ENCODE peak calls at places on chromosomes 13 and 19, in nine cellular contexts. One of them, this sample, is unnamed.

GRCh38 chr19:49809155-49809986 is 3.7 kb downstream of the FUZ start:
- DNase-seq in CD8-positive, alpha-beta memory T cell: peak; percentile 68
- DNase-seq in adrenal gland: peak; percentile 82
- DNase-seq in endodermal cell: peak; percentile 84
- DNase-seq in thoracic aorta: no peak
- DNase-seq in psoas muscle: peak; percentile 85
- DNase-seq in body of pancreas: peak; percentile 72
- DNase-seq in esophagus squamous epithelium: no peak
- DNase-seq in CD8-positive, alpha-beta T cell: peak; percentile 32
- DNase-seq in this sample: peak; percentile 53

GRCh38 chr13:78319101-78319627 is 284.2 kb downstream of the POU4F1 start:
- DNase-seq in CD8-positive, alpha-beta memory T cell: no peak
- DNase-seq in adrenal gland: no peak
- DNase-seq in endodermal cell: no peak
- DNase-seq in body of pancreas: no peak
- DNase-seq in CD8-positive, alpha-beta T cell: no peak
- DNase-seq in esophagus squamous epithelium: no peak
- DNase-seq in thoracic aorta: no peak
- DNase-seq in psoas muscle: no peak
- DNase-seq in this sample: no peak

GRCh38 chr13:21670006-21670882 is 629 bp upstream of the FGF9 start:
- DNase-seq in thoracic aorta: no peak
- DNase-seq in adrenal gland: peak; percentile 74
- DNase-seq in body of pancreas: peak; percentile 46
- DNase-seq in CD8-positive, alpha-beta T cell: peak; percentile 52
- DNase-seq in esophagus squamous epithelium: no peak
- DNase-seq in CD8-positive, alpha-beta memory T cell: peak; percentile 78
- DNase-seq in endodermal cell: peak; percentile 83
- DNase-seq in psoas muscle: peak; percentile 66
- DNase-seq in this sample: peak; percentile 61

GRCh38 chr19:29697523-29698261 is 17.4 kb downstream of the C19orf12 start:
- DNase-seq in endodermal cell: no peak
- DNase-seq in esophagus squamous epithelium: no peak
- DNase-seq in body of pancreas: no peak
- DNase-seq in adrenal gland: no peak
- DNase-seq in thoracic aorta: no peak
- DNase-seq in psoas muscle: no peak
- DNase-seq in CD8-positive, alpha-beta T cell: no peak
- DNase-seq in CD8-positive, alpha-beta memory T cell: no peak
- DNase-seq in this sample: no peak

GRCh38 chr19:31501427-31502195 is 152.4 kb upstream of the TSHZ3 start:
- DNase-seq in psoas muscle: no peak
- DNase-seq in CD8-positive, alpha-beta memory T cell: no peak
- DNase-seq in adrenal gland: no peak
- DNase-seq in CD8-positive, alpha-beta T cell: no peak
- DNase-seq in esophagus squamous epithelium: no peak
- DNase-seq in body of pancreas: no peak
- DNase-seq in endodermal cell: no peak
- DNase-seq in thoracic aorta: no peak
- DNase-seq in this sample: no peak

GRCh38 chr19:49106648-49107135 is 7.5 kb upstream of the LIN7B start:
- DNase-seq in endodermal cell: peak; percentile 92
- DNase-seq in psoas muscle: peak; percentile 83
- DNase-seq in CD8-positive, alpha-beta memory T cell: peak; percentile 74
- DNase-seq in thoracic aorta: no peak
- DNase-seq in CD8-positive, alpha-beta T cell: peak; percentile 57
- DNase-seq in esophagus squamous epithelium: no peak
- DNase-seq in body of pancreas: peak; percentile 51
- DNase-seq in adrenal gland: peak; percentile 66
- DNase-seq in this sample: peak; percentile 38

GRCh38 chr13:24737042-24737441 is 26.9 kb upstream of the RNF17 start:
- DNase-seq in endodermal cell: peak; percentile 71
- DNase-seq in CD8-positive, alpha-beta T cell: no peak
- DNase-seq in thoracic aorta: no peak
- DNase-seq in adrenal gland: no peak
- DNase-seq in body of pancreas: no peak
- DNase-seq in esophagus squamous epithelium: no peak
- DNase-seq in CD8-positive, alpha-beta memory T cell: no peak
- DNase-seq in psoas muscle: no peak
- DNase-seq in this sample: no peak

GRCh38 chr19:30082168-30082567 is 140.1 kb downstream of the URI1 start:
- DNase-seq in CD8-positive, alpha-beta T cell: no peak
- DNase-seq in endodermal cell: no peak
- DNase-seq in adrenal gland: no peak
- DNase-seq in CD8-positive, alpha-beta memory T cell: no peak
- DNase-seq in esophagus squamous epithelium: no peak
- DNase-seq in body of pancreas: no peak
- DNase-seq in psoas muscle: no peak
- DNase-seq in thoracic aorta: no peak
- DNase-seq in this sample: no peak

GRCh38 chr19:52453324-52454094 is at the start of gene ZNF578:
- DNase-seq in psoas muscle: peak; percentile 88
- DNase-seq in endodermal cell: no peak
- DNase-seq in thoracic aorta: peak; percentile 33
- DNase-seq in esophagus squamous epithelium: peak; percentile 19
- DNase-seq in CD8-positive, alpha-beta memory T cell: peak; percentile 76
- DNase-seq in body of pancreas: peak; percentile 49
- DNase-seq in CD8-positive, alpha-beta T cell: peak; percentile 54
- DNase-seq in adrenal gland: peak; percentile 67
- DNase-seq in this sample: peak; percentile 74

GRCh38 chr13:47991859-47992258 is 9.2 kb downstream of the SUCLA2 start:
- DNase-seq in psoas muscle: no peak
- DNase-seq in esophagus squamous epithelium: no peak
- DNase-seq in thoracic aorta: no peak
- DNase-seq in adrenal gland: no peak
- DNase-seq in CD8-positive, alpha-beta T cell: no peak
- DNase-seq in CD8-positive, alpha-beta memory T cell: no peak
- DNase-seq in endodermal cell: no peak
- DNase-seq in body of pancreas: no peak
- DNase-seq in this sample: no peak

GRCh38 chr19:47247308-47247990 is 8.9 kb upstream of the CCDC9 start:
- DNase-seq in CD8-positive, alpha-beta memory T cell: peak; percentile 79
- DNase-seq in esophagus squamous epithelium: no peak
- DNase-seq in CD8-positive, alpha-beta T cell: peak; percentile 77
- DNase-seq in endodermal cell: peak; percentile 92
- DNase-seq in body of pancreas: peak; percentile 78
- DNase-seq in thoracic aorta: no peak
- DNase-seq in psoas muscle: peak; percentile 89
- DNase-seq in adrenal gland: peak; percentile 71
- DNase-seq in this sample: peak; percentile 65

GRCh38 chr19:48695743-48696352 is at the start of gene FUT2:
- DNase-seq in adrenal gland: no peak
- DNase-seq in CD8-positive, alpha-beta memory T cell: no peak
- DNase-seq in body of pancreas: peak; percentile 89
- DNase-seq in endodermal cell: peak; percentile 89
- DNase-seq in psoas muscle: no peak
- DNase-seq in esophagus squamous epithelium: no peak
- DNase-seq in thoracic aorta: no peak
- DNase-seq in CD8-positive, alpha-beta T cell: no peak
- DNase-seq in this sample: no peak

GRCh38 chr13:34164585-34164984 is 346.6 kb downstream of the RFC3 start:
- DNase-seq in esophagus squamous epithelium: no peak
- DNase-seq in CD8-positive, alpha-beta T cell: no peak
- DNase-seq in adrenal gland: no peak
- DNase-seq in psoas muscle: no peak
- DNase-seq in endodermal cell: no peak
- DNase-seq in body of pancreas: peak; percentile 28
- DNase-seq in thoracic aorta: no peak
- DNase-seq in CD8-positive, alpha-beta memory T cell: no peak
- DNase-seq in this sample: no peak

GRCh38 chr13:49060698-49061387 is 85.1 kb downstream of the FNDC3A start:
- DNase-seq in psoas muscle: no peak
- DNase-seq in endodermal cell: no peak
- DNase-seq in CD8-positive, alpha-beta T cell: no peak
- DNase-seq in body of pancreas: no peak
- DNase-seq in adrenal gland: no peak
- DNase-seq in thoracic aorta: no peak
- DNase-seq in esophagus squamous epithelium: no peak
- DNase-seq in CD8-positive, alpha-beta memory T cell: no peak
- DNase-seq in this sample: no peak

GRCh38 chr19:23437901-23438300 is 42.6 kb upstream of the ZNF91 start:
- DNase-seq in esophagus squamous epithelium: no peak
- DNase-seq in endodermal cell: no peak
- DNase-seq in adrenal gland: no peak
- DNase-seq in psoas muscle: no peak
- DNase-seq in CD8-positive, alpha-beta T cell: no peak
- DNase-seq in thoracic aorta: no peak
- DNase-seq in CD8-positive, alpha-beta memory T cell: no peak
- DNase-seq in body of pancreas: no peak
- DNase-seq in this sample: no peak

GRCh38 chr19:49492573-49493411 is 3.4 kb upstream of the RPS11 start:
- DNase-seq in adrenal gland: no peak
- DNase-seq in psoas muscle: no peak
- DNase-seq in thoracic aorta: no peak
- DNase-seq in CD8-positive, alpha-beta memory T cell: no peak
- DNase-seq in body of pancreas: no peak
- DNase-seq in endodermal cell: no peak
- DNase-seq in CD8-positive, alpha-beta T cell: no peak
- DNase-seq in esophagus squamous epithelium: no peak
- DNase-seq in this sample: no peak

GRCh38 chr19:7224995-7225394 is 69.2 kb downstream of the INSR start:
- DNase-seq in CD8-positive, alpha-beta T cell: no peak
- DNase-seq in thoracic aorta: no peak
- DNase-seq in esophagus squamous epithelium: no peak
- DNase-seq in body of pancreas: no peak
- DNase-seq in adrenal gland: no peak
- DNase-seq in psoas muscle: no peak
- DNase-seq in CD8-positive, alpha-beta memory T cell: no peak
- DNase-seq in endodermal cell: no peak
- DNase-seq in this sample: no peak

GRCh38 chr19:7226749-7227148 is 67.5 kb downstream of the INSR start:
- DNase-seq in body of pancreas: no peak
- DNase-seq in adrenal gland: no peak
- DNase-seq in psoas muscle: no peak
- DNase-seq in CD8-positive, alpha-beta T cell: no peak
- DNase-seq in thoracic aorta: no peak
- DNase-seq in endodermal cell: no peak
- DNase-seq in esophagus squamous epithelium: no peak
- DNase-seq in CD8-positive, alpha-beta memory T cell: no peak
- DNase-seq in this sample: no peak

GRCh38 chr19:7225741-7226140 is 68.5 kb downstream of the INSR start:
- DNase-seq in CD8-positive, alpha-beta T cell: no peak
- DNase-seq in CD8-positive, alpha-beta memory T cell: no peak
- DNase-seq in esophagus squamous epithelium: no peak
- DNase-seq in endodermal cell: no peak
- DNase-seq in thoracic aorta: no peak
- DNase-seq in body of pancreas: no peak
- DNase-seq in psoas muscle: no peak
- DNase-seq in adrenal gland: no peak
- DNase-seq in this sample: no peak

GRCh38 chr19:7224205-7224833 is 69.9 kb downstream of the INSR start:
- DNase-seq in psoas muscle: no peak
- DNase-seq in CD8-positive, alpha-beta T cell: no peak
- DNase-seq in thoracic aorta: no peak
- DNase-seq in CD8-positive, alpha-beta memory T cell: no peak
- DNase-seq in esophagus squamous epithelium: no peak
- DNase-seq in body of pancreas: peak; percentile 85
- DNase-seq in endodermal cell: no peak
- DNase-seq in adrenal gland: peak; percentile 60
- DNase-seq in this sample: no peak

DNA sequence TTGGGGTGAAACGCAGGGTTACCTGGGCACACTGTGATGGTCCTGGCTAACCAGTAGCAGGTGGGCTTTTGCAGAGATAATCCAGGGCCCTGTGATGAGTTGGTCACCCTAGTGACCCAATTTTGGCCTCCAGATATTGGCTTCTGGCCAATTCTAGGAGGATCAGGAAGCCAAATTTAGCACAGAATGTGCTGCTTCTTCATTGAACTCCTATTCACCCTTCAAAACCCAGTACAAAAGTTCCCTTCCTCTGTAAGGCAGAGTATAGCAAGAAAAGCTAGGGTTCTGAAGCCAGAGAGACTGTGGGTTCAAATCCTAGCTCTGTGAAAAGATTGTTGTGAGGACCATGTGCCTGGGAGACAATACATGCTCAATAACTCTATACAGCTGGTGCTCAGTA is 70.8 kb downstream of the INSR start:
- DNase-seq in body of pancreas: no peak
- DNase-seq in psoas muscle: no peak
- DNase-seq in endodermal cell: no peak
- DNase-seq in adrenal gland: no peak
- DNase-seq in CD8-positive, alpha-beta T cell: no peak
- DNase-seq in esophagus squamous epithelium: no peak
- DNase-seq in thoracic aorta: no peak
- DNase-seq in CD8-positive, alpha-beta memory T cell: no peak
- DNase-seq in this sample: no peak
- H3K27ac ChIP-seq in body of pancreas: no peak overlapping the region
- H3K27ac ChIP-seq in psoas muscle: peak overlapping the region; percentile 16
- H3K27ac ChIP-seq in endodermal cell: no peak overlapping the region
- H3K27ac ChIP-seq in adrenal gland: peak overlapping the region; percentile 55
- H3K27ac ChIP-seq in CD8-positive, alpha-beta T cell: no peak overlapping the region
- H3K27ac ChIP-seq in esophagus squamous epithelium: no peak overlapping the region
- H3K27ac ChIP-seq in thoracic aorta: no peak overlapping the region
- H3K27ac ChIP-seq in CD8-positive, alpha-beta memory T cell: no peak overlapping the region
- H3K27ac ChIP-seq in this sample: no peak overlapping the region

GRCh38 chr13:99919132-99919531 is 52.4 kb downstream of the ZIC5 start:
- DNase-seq in esophagus squamous epithelium: no peak
- DNase-seq in CD8-positive, alpha-beta T cell: no peak
- DNase-seq in thoracic aorta: no peak
- DNase-seq in adrenal gland: no peak
- DNase-seq in body of pancreas: no peak
- DNase-seq in CD8-positive, alpha-beta memory T cell: no peak
- DNase-seq in psoas muscle: no peak
- DNase-seq in endodermal cell: no peak
- DNase-seq in this sample: no peak
- H3K4me1 ChIP-seq in esophagus squamous epithelium: no peaks in the 10 kb centered on the region
- H3K4me1 ChIP-seq in CD8-positive, alpha-beta T cell: no peaks in the 10 kb centered on the region
- H3K4me1 ChIP-seq in thoracic aorta: no peaks in the 10 kb centered on the region
- H3K4me1 ChIP-seq in adrenal gland: no peaks in the 10 kb centered on the region
- H3K4me1 ChIP-seq in body of pancreas: no peaks in the 10 kb centered on the region
- H3K4me1 ChIP-seq in CD8-positive, alpha-beta memory T cell: no peaks in the 10 kb centered on the region
- H3K4me1 ChIP-seq in psoas muscle: no peaks in the 10 kb centered on the region
- H3K4me1 ChIP-seq in endodermal cell: no peaks in the 10 kb centered on the region
- H3K4me1 ChIP-seq in this sample: peaks cover 6% of the 10 kb centered on the region

GRCh38 chr13:111282425-111282824 is 38.0 kb upstream of the TEX29 start:
- DNase-seq in body of pancreas: peak; percentile 40
- DNase-seq in thoracic aorta: no peak
- DNase-seq in esophagus squamous epithelium: no peak
- DNase-seq in CD8-positive, alpha-beta T cell: no peak
- DNase-seq in CD8-positive, alpha-beta memory T cell: no peak
- DNase-seq in psoas muscle: no peak
- DNase-seq in endodermal cell: peak; percentile 22
- DNase-seq in adrenal gland: no peak
- DNase-seq in this sample: no peak
- H3K27ac ChIP-seq in body of pancreas: peak overlapping the region; percentile 19
- H3K27ac ChIP-seq in thoracic aorta: peak overlapping the region; percentile 88
- H3K27ac ChIP-seq in esophagus squamous epithelium: peak overlapping the region; percentile 59
- H3K27ac ChIP-seq in CD8-positive, alpha-beta T cell: no peak overlapping the region
- H3K27ac ChIP-seq in CD8-positive, alpha-beta memory T cell: no peak overlapping the region
- H3K27ac ChIP-seq in psoas muscle: peak overlapping the region; percentile 88
- H3K27ac ChIP-seq in endodermal cell: no peak overlapping the region
- H3K27ac ChIP-seq in adrenal gland: no peak overlapping the region
- H3K27ac ChIP-seq in this sample: no peak overlapping the region

GRCh38 chr19:35213678-35214632 is 14.6 kb downstream of the FAM187B start:
- DNase-seq in thoracic aorta: peak; percentile 31
- DNase-seq in psoas muscle: peak; percentile 64
- DNase-seq in CD8-positive, alpha-beta T cell: peak; percentile 70
- DNase-seq in body of pancreas: peak; percentile 83
- DNase-seq in endodermal cell: peak; percentile 11
- DNase-seq in esophagus squamous epithelium: peak; percentile 70
- DNase-seq in adrenal gland: peak; percentile 95
- DNase-seq in CD8-positive, alpha-beta memory T cell: peak; percentile 92
- DNase-seq in this sample: peak; percentile 75
- H3K4me1 ChIP-seq in thoracic aorta: no peaks in the 10 kb centered on the region
- H3K4me1 ChIP-seq in psoas muscle: peaks cover 20% of the 10 kb centered on the region
- H3K4me1 ChIP-seq in CD8-positive, alpha-beta T cell: peaks cover 56% of the 10 kb centered on the region
- H3K4me1 ChIP-seq in body of pancreas: peaks cover 19% of the 10 kb centered on the region
- H3K4me1 ChIP-seq in endodermal cell: no peaks in the 10 kb centered on the region
- H3K4me1 ChIP-seq in esophagus squamous epithelium: peaks cover 20% of the 10 kb centered on the region
- H3K4me1 ChIP-seq in adrenal gland: peaks cover 52% of the 10 kb centered on the region
- H3K4me1 ChIP-seq in CD8-positive, alpha-beta memory T cell: peaks cover 71% of the 10 kb centered on the region
- H3K4me1 ChIP-seq in this sample: peaks cover 59% of the 10 kb centered on the region

GRCh38 chr13:29774830-29775229 is 75.6 kb downstream of the UBL3 start:
- DNase-seq in esophagus squamous epithelium: no peak
- DNase-seq in CD8-positive, alpha-beta memory T cell: no peak
- DNase-seq in adrenal gland: no peak
- DNase-seq in thoracic aorta: no peak
- DNase-seq in CD8-positive, alpha-beta T cell: no peak
- DNase-seq in body of pancreas: no peak
- DNase-seq in psoas muscle: no peak
- DNase-seq in endodermal cell: no peak
- DNase-seq in this sample: no peak
- H3K27ac ChIP-seq in esophagus squamous epithelium: no peak overlapping the region
- H3K27ac ChIP-seq in CD8-positive, alpha-beta memory T cell: no peak overlapping the region
- H3K27ac ChIP-seq in adrenal gland: no peak overlapping the region
- H3K27ac ChIP-seq in thoracic aorta: no peak overlapping the region
- H3K27ac ChIP-seq in CD8-positive, alpha-beta T cell: no peak overlapping the region
- H3K27ac ChIP-seq in body of pancreas: no peak overlapping the region
- H3K27ac ChIP-seq in psoas muscle: no peak overlapping the region
- H3K27ac ChIP-seq in endodermal cell: no peak overlapping the region
- H3K27ac ChIP-seq in this sample: no peak overlapping the region